ENCODE peak calls at places on chromosomes 5 and 9, in seven cellular contexts. H, L, Q, I, Z, A and M are unnamed samples.

GRCh38 chr5:149611327-149611726 is 30.0 kb downstream of the ARHGEF37 start:
- DNase-seq in H (no peak), L (no peak), Q (peak), I (no peak), Z (no peak), A (no peak), M (no peak)

GRCh38 chr5:72109625-72110024 is 2.4 kb downstream of the MAP1B start:
- DNase-seq in H (no peak), L (no peak), Q (no peak), I (no peak), Z (no peak), A (no peak), M (no peak)

GRCh38 chr5:162768962-162769464 is 668.4 kb upstream of the CCNG1 start:
- DNase-seq in H (no peak), L (no peak), Q (no peak), I (no peak), Z (no peak), A (no peak), M (no peak)

GRCh38 chr5:125326114-125326513 is 579.7 kb upstream of the ZNF608 start:
- DNase-seq in H (no peak), L (no peak), Q (peak), I (peak), Z (no peak), A (no peak), M (no peak)

GRCh38 chr5:9690751-9691150 is 60.6 kb upstream of the TAS2R1 start:
- DNase-seq in H (no peak), L (no peak), Q (no peak), I (no peak), Z (no peak), A (no peak), M (no peak)

GRCh38 chr5:145479862-145480261 is 355.3 kb downstream of the PRELID2 start:
- DNase-seq in H (no peak), L (no peak), Q (no peak), I (no peak), Z (no peak), A (no peak), M (no peak)

GRCh38 chr9:16192403-16193017 is 639.7 kb downstream of the CCDC171 start:
- DNase-seq in H (no peak), L (no peak), Q (no peak), I (no peak), Z (no peak), A (no peak), M (no peak)

GRCh38 chr5:118611332-118611945 is 376.9 kb downstream of the DTWD2 start:
- DNase-seq in H (no peak), L (no peak), Q (peak), I (no peak), Z (no peak), A (peak), M (no peak)

GRCh38 chr5:122493776-122494518 is 181.9 kb downstream of the SNCAIP start:
- DNase-seq in H (no peak), L (no peak), Q (no peak), I (peak), Z (no peak), A (no peak), M (peak)

GRCh38 chr9:36056896-36057295 is 20.2 kb downstream of the RECK start:
- DNase-seq in H (no peak), L (no peak), Q (no peak), I (no peak), Z (no peak), A (no peak), M (peak)